ENCODE peak calls at places on chromosomes 2 and 18, in seven cellular contexts. One of them, this sample, is unnamed. For H3K4me1 and H3K36me3, the result is how much of the 10 kb centered on the place peaks cover.

GRCh38 chr2:203533696-203534471 is 1.2 kb downstream of the RAPH1 start:
- DNase-seq in cardiac muscle cell: peak
- DNase-seq in tibial artery: no peak
- DNase-seq in vagina: no peak
- DNase-seq in GM23248: peak
- DNase-seq in left ventricle myocardium inferior: no peak
- DNase-seq in esophagus squamous epithelium: no peak
- DNase-seq in this sample: no peak

GRCh38 chr18:3889803-3890202 is 439.8 kb downstream of the TGIF1 start:
- DNase-seq in vagina: no peak
- DNase-seq in GM23248: peak
- DNase-seq in tibial artery: no peak
- DNase-seq in cardiac muscle cell: peak
- DNase-seq in left ventricle myocardium inferior: no peak
- DNase-seq in esophagus squamous epithelium: no peak
- DNase-seq in this sample: peak

GRCh38 chr2:112877423-112877822 is 33.5 kb upstream of the IL37 start:
- DNase-seq in cardiac muscle cell: no peak
- DNase-seq in left ventricle myocardium inferior: no peak
- DNase-seq in tibial artery: no peak
- DNase-seq in esophagus squamous epithelium: no peak
- DNase-seq in GM23248: peak
- DNase-seq in vagina: no peak
- DNase-seq in this sample: no peak

GRCh38 chr18:63320041-63320689 is 596 bp upstream of the BCL2 start:
- DNase-seq in vagina: no peak
- DNase-seq in tibial artery: peak
- DNase-seq in esophagus squamous epithelium: peak
- DNase-seq in GM23248: peak
- DNase-seq in left ventricle myocardium inferior: peak
- DNase-seq in cardiac muscle cell: peak
- DNase-seq in this sample: peak

GRCh38 chr18:6561029-6561861 is 146.5 kb upstream of the L3MBTL4 start:
- DNase-seq in tibial artery: no peak
- DNase-seq in GM23248: peak
- DNase-seq in cardiac muscle cell: peak
- DNase-seq in vagina: no peak
- DNase-seq in left ventricle myocardium inferior: peak
- DNase-seq in esophagus squamous epithelium: no peak
- DNase-seq in this sample: peak

GRCh38 chr2:190694479-190694878 is 45.6 kb downstream of the NAB1 start:
- DNase-seq in cardiac muscle cell: no peak
- DNase-seq in esophagus squamous epithelium: no peak
- DNase-seq in GM23248: no peak
- DNase-seq in left ventricle myocardium inferior: no peak
- DNase-seq in vagina: no peak
- DNase-seq in tibial artery: no peak
- DNase-seq in this sample: no peak

GRCh38 chr2:212811036-212811805 is 272.6 kb upstream of the ERBB4 start:
- DNase-seq in cardiac muscle cell: peak
- DNase-seq in vagina: no peak
- DNase-seq in esophagus squamous epithelium: no peak
- DNase-seq in GM23248: peak
- DNase-seq in tibial artery: no peak
- DNase-seq in left ventricle myocardium inferior: no peak
- DNase-seq in this sample: no peak

GRCh38 chr18:59873616-59874015 is 26.2 kb upstream of the PMAIP1 start:
- DNase-seq in esophagus squamous epithelium: no peak
- DNase-seq in left ventricle myocardium inferior: no peak
- DNase-seq in GM23248: peak
- DNase-seq in vagina: no peak
- DNase-seq in cardiac muscle cell: no peak
- DNase-seq in tibial artery: no peak
- DNase-seq in this sample: no peak

GRCh38 chr2:205686231-205687017 is 4.1 kb downstream of the NRP2 start:
- DNase-seq in vagina: no peak
- DNase-seq in cardiac muscle cell: peak
- DNase-seq in esophagus squamous epithelium: no peak
- DNase-seq in tibial artery: no peak
- DNase-seq in left ventricle myocardium inferior: no peak
- DNase-seq in GM23248: peak
- DNase-seq in this sample: peak

GRCh38 chr2:98819350-98819749 is 88.4 kb upstream of the MGAT4A start:
- DNase-seq in vagina: no peak
- DNase-seq in tibial artery: no peak
- DNase-seq in GM23248: no peak
- DNase-seq in cardiac muscle cell: peak
- DNase-seq in left ventricle myocardium inferior: no peak
- DNase-seq in esophagus squamous epithelium: no peak
- DNase-seq in this sample: no peak

GRCh38 chr18:28684746-28685145 is 507.8 kb upstream of the CDH2 start:
- DNase-seq in esophagus squamous epithelium: no peak
- DNase-seq in left ventricle myocardium inferior: no peak
- DNase-seq in tibial artery: no peak
- DNase-seq in cardiac muscle cell: no peak
- DNase-seq in vagina: no peak
- DNase-seq in GM23248: peak
- DNase-seq in this sample: no peak

GRCh38 chr2:8148260-8148880 is 533.5 kb upstream of the ID2 start:
- DNase-seq in GM23248: peak
- DNase-seq in cardiac muscle cell: peak
- DNase-seq in vagina: no peak
- DNase-seq in left ventricle myocardium inferior: no peak
- DNase-seq in tibial artery: no peak
- DNase-seq in esophagus squamous epithelium: no peak
- DNase-seq in this sample: no peak

GRCh38 chr2:38933653-38934052 is 44.0 kb downstream of the ARHGEF33 start:
- DNase-seq in esophagus squamous epithelium: no peak
- DNase-seq in vagina: no peak
- DNase-seq in cardiac muscle cell: peak
- DNase-seq in tibial artery: no peak
- DNase-seq in left ventricle myocardium inferior: no peak
- DNase-seq in GM23248: peak
- DNase-seq in this sample: no peak

GRCh38 chr2:201931955-201932354 is 101.7 kb upstream of the FZD7 start:
- DNase-seq in left ventricle myocardium inferior: no peak
- DNase-seq in esophagus squamous epithelium: no peak
- DNase-seq in tibial artery: no peak
- DNase-seq in GM23248: peak
- DNase-seq in vagina: no peak
- DNase-seq in cardiac muscle cell: no peak
- DNase-seq in this sample: no peak

GRCh38 chr2:207472343-207473202 is 57.2 kb upstream of the CREB1 start:
- DNase-seq in esophagus squamous epithelium: no peak
- DNase-seq in left ventricle myocardium inferior: no peak
- DNase-seq in vagina: no peak
- DNase-seq in tibial artery: no peak
- DNase-seq in cardiac muscle cell: no peak
- DNase-seq in GM23248: peak
- DNase-seq in this sample: no peak

GRCh38 chr2:64404002-64404731 is 49.8 kb upstream of the LGALSL start:
- DNase-seq in tibial artery: peak
- DNase-seq in vagina: peak
- DNase-seq in left ventricle myocardium inferior: peak
- DNase-seq in esophagus squamous epithelium: peak
- DNase-seq in GM23248: peak
- DNase-seq in cardiac muscle cell: peak
- DNase-seq in this sample: peak

GRCh38 chr18:49910986-49911385 is 97.7 kb upstream of the ACAA2 start:
- DNase-seq in tibial artery: no peak
- DNase-seq in cardiac muscle cell: no peak
- DNase-seq in GM23248: no peak
- DNase-seq in esophagus squamous epithelium: no peak
- DNase-seq in vagina: no peak
- DNase-seq in left ventricle myocardium inferior: no peak
- DNase-seq in this sample: no peak

GRCh38 chr2:232528746-232529445 is 2.9 kb downstream of the CHRND start:
- DNase-seq in left ventricle myocardium inferior: peak
- DNase-seq in esophagus squamous epithelium: no peak
- DNase-seq in vagina: no peak
- DNase-seq in tibial artery: no peak
- DNase-seq in cardiac muscle cell: no peak
- DNase-seq in GM23248: peak
- DNase-seq in this sample: no peak

GRCh38 chr2:116317111-116317510 is 1497.4 kb upstream of the DDX18 start:
- DNase-seq in left ventricle myocardium inferior: no peak
- DNase-seq in esophagus squamous epithelium: no peak
- DNase-seq in vagina: no peak
- DNase-seq in cardiac muscle cell: no peak
- DNase-seq in GM23248: no peak
- DNase-seq in tibial artery: no peak
- DNase-seq in this sample: no peak

GRCh38 chr2:96788393-96789244 is 27.4 kb upstream of the CNNM3 start:
- DNase-seq in vagina: no peak
- DNase-seq in tibial artery: peak
- DNase-seq in left ventricle myocardium inferior: peak
- DNase-seq in GM23248: peak
- DNase-seq in esophagus squamous epithelium: no peak
- DNase-seq in cardiac muscle cell: peak
- DNase-seq in this sample: peak
- H3K27ac ChIP-seq in vagina: peak
- H3K27ac ChIP-seq in tibial artery: peak
- H3K27ac ChIP-seq in left ventricle myocardium inferior: peak
- H3K27ac ChIP-seq in GM23248: no peak
- H3K27ac ChIP-seq in esophagus squamous epithelium: peak
- H3K27ac ChIP-seq in cardiac muscle cell: peak
- H3K27ac ChIP-seq in this sample: peak

GRCh38 chr2:149132303-149132702 is 93.8 kb downstream of the LYPD6B start:
- DNase-seq in left ventricle myocardium inferior: no peak
- DNase-seq in esophagus squamous epithelium: no peak
- DNase-seq in cardiac muscle cell: no peak
- DNase-seq in GM23248: no peak
- DNase-seq in vagina: no peak
- DNase-seq in tibial artery: no peak
- DNase-seq in this sample: no peak

GRCh38 chr2:149134335-149134923 is 95.9 kb downstream of the LYPD6B start:
- DNase-seq in left ventricle myocardium inferior: no peak
- DNase-seq in vagina: no peak
- DNase-seq in tibial artery: no peak
- DNase-seq in esophagus squamous epithelium: no peak
- DNase-seq in GM23248: no peak
- DNase-seq in cardiac muscle cell: no peak
- DNase-seq in this sample: no peak

GRCh38 chr2:149125031-149125725 is 86.7 kb downstream of the LYPD6B start:
- DNase-seq in GM23248: no peak
- DNase-seq in cardiac muscle cell: no peak
- DNase-seq in vagina: no peak
- DNase-seq in tibial artery: no peak
- DNase-seq in esophagus squamous epithelium: no peak
- DNase-seq in left ventricle myocardium inferior: no peak
- DNase-seq in this sample: no peak

DNA sequence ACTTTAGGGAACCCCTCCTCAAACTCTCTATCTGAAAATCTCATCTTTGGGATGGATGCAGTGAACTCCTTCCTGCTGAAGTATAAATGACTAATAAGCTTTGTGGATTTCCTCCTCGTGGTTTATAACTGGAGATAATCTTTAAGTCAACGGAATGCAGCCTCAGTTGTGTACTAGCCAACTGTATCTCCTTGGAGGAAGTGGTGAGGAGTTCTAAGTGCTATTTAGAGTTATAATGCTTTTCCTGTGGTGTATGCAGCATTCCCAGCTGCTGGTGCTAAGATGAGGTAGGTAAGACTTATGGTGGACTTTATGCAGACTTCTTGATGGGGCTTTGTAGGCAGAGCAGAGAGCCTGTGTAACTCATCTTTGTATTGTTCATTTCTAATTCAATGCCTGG is 90.9 kb downstream of the LYPD6B start:
- DNase-seq in cardiac muscle cell: peak
- DNase-seq in tibial artery: no peak
- DNase-seq in left ventricle myocardium inferior: no peak
- DNase-seq in GM23248: peak
- DNase-seq in esophagus squamous epithelium: no peak
- DNase-seq in vagina: no peak
- DNase-seq in this sample: no peak
- H3K4me1 ChIP-seq in cardiac muscle cell: under half
- H3K4me1 ChIP-seq in tibial artery: under half
- H3K4me1 ChIP-seq in left ventricle myocardium inferior: under half
- H3K4me1 ChIP-seq in GM23248: under half
- H3K4me1 ChIP-seq in esophagus squamous epithelium: under half
- H3K4me1 ChIP-seq in vagina: under half
- H3K4me1 ChIP-seq in this sample: under half

GRCh38 chr18:25019946-25020345 is 332.0 kb downstream of the ZNF521 start:
- DNase-seq in GM23248: no peak
- DNase-seq in cardiac muscle cell: no peak
- DNase-seq in tibial artery: no peak
- DNase-seq in left ventricle myocardium inferior: no peak
- DNase-seq in vagina: no peak
- DNase-seq in esophagus squamous epithelium: no peak
- DNase-seq in this sample: no peak

GRCh38 chr18:25016666-25017065 is 335.3 kb downstream of the ZNF521 start:
- DNase-seq in GM23248: no peak
- DNase-seq in cardiac muscle cell: no peak
- DNase-seq in tibial artery: no peak
- DNase-seq in vagina: no peak
- DNase-seq in left ventricle myocardium inferior: no peak
- DNase-seq in esophagus squamous epithelium: no peak
- DNase-seq in this sample: no peak

GRCh38 chr18:25016181-25016580 is 335.8 kb downstream of the ZNF521 start:
- DNase-seq in cardiac muscle cell: no peak
- DNase-seq in GM23248: no peak
- DNase-seq in esophagus squamous epithelium: no peak
- DNase-seq in vagina: no peak
- DNase-seq in tibial artery: no peak
- DNase-seq in left ventricle myocardium inferior: no peak
- DNase-seq in this sample: no peak

DNA sequence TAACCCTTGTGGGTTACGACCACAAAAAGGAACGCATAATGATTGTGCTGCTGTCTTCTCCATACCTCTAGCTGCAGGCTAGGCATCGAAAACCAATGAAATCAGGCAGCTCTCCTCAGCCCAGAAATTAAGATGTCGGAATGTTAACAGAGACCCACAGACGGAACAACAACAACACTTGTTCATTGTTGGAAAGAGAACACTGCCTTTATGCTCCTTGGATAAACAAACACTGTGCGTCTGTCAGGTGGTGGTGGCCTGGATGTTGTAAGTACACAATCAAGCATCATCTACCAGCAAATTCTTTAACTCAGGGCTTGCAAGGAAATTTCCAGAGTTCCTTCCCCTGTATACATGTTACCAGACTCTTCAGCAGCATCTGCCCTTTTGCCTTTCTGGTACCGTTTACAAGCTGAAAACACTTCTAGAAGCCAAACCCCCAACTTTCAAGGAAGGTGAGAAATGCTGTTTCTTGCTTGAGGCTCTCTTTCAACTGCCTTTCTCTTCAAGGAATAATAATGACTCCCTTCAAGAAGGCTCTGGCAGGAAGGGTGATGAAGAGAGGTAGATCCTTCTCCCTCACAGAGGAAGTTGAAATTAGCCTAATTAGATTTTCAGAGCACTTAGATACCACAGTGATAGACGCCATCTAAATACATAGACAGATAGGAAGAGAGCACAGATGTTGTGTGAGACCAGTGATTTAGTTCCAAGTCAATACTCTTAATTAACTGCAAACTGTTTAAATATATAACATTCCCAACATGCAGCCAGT is 332.7 kb downstream of the ZNF521 start:
- DNase-seq in cardiac muscle cell: no peak
- DNase-seq in left ventricle myocardium inferior: no peak
- DNase-seq in esophagus squamous epithelium: no peak
- DNase-seq in GM23248: no peak
- DNase-seq in tibial artery: no peak
- DNase-seq in vagina: no peak
- DNase-seq in this sample: no peak
- H3K36me3 ChIP-seq in cardiac muscle cell: under half
- H3K36me3 ChIP-seq in left ventricle myocardium inferior: under half
- H3K36me3 ChIP-seq in esophagus squamous epithelium: under half
- H3K36me3 ChIP-seq in GM23248: under half
- H3K36me3 ChIP-seq in tibial artery: under half
- H3K36me3 ChIP-seq in vagina: under half
- H3K36me3 ChIP-seq in this sample: under half

GRCh38 chr2:120904379-120904778 is 168.7 kb downstream of the GLI2 start:
- DNase-seq in GM23248: no peak
- DNase-seq in esophagus squamous epithelium: no peak
- DNase-seq in left ventricle myocardium inferior: no peak
- DNase-seq in cardiac muscle cell: no peak
- DNase-seq in vagina: no peak
- DNase-seq in tibial artery: no peak
- DNase-seq in this sample: no peak
- H3K27ac ChIP-seq in GM23248: no peak
- H3K27ac ChIP-seq in esophagus squamous epithelium: no peak
- H3K27ac ChIP-seq in left ventricle myocardium inferior: no peak
- H3K27ac ChIP-seq in cardiac muscle cell: peak
- H3K27ac ChIP-seq in vagina: peak
- H3K27ac ChIP-seq in tibial artery: peak
- H3K27ac ChIP-seq in this sample: no peak

This sample was measured in adrenal gland.